ENCODE peak calls at places on chromosome 22, in seven cellular contexts. Y is vagina, N is sigmoid colon, F is HL-60, C is spleen, G is GM23338, Z is ovary. I is an unnamed sample.

GRCh38 chr22:18065256-18065655 is 12.5 kb upstream of the PEX26 start:
- DNase-seq in Y (no peak), N (no peak), F (no peak), C (peak; percentile 77), G (peak; percentile 43), Z (no peak), I (no peak)

GRCh38 chr22:29072193-29072978 is 449 bp upstream of the KREMEN1 start:
- DNase-seq in Y (no peak), N (peak; percentile 90), F (peak; percentile 54), C (peak; percentile 95), G (peak; percentile 98), Z (peak; percentile 92), I (peak; percentile 73)

GRCh38 chr22:35894937-35895708 is 133.5 kb downstream of the RBFOX2 start:
- DNase-seq in Y (no peak), N (peak; percentile 85), F (no peak), C (no peak), G (no peak), Z (no peak), I (no peak)

GRCh38 chr22:24037851-24038765 is 27.0 kb downstream of the CABIN1 start:
- DNase-seq in Y (peak; percentile 18), N (no peak), F (no peak), C (no peak), G (no peak), Z (no peak), I (peak; percentile 23)

GRCh38 chr22:36175892-36176291 is 15.3 kb upstream of the APOL3 start:
- DNase-seq in Y (no peak), N (no peak), F (no peak), C (no peak), G (peak; percentile 32), Z (no peak), I (no peak)

GRCh38 chr22:33923660-33924246 is 3.5 kb upstream of the LARGE1 start:
- DNase-seq in Y (no peak), N (peak; percentile 75), F (peak; percentile 54), C (no peak), G (peak; percentile 98), Z (peak; percentile 37), I (no peak)

GRCh38 chr22:19641254-19641982 is 72.9 kb upstream of the SEPTIN5 start:
- DNase-seq in Y (no peak), N (no peak), F (no peak), C (no peak), G (peak; percentile 91), Z (no peak), I (no peak)

GRCh38 chr22:40829131-40829530 is 10.0 kb upstream of the SLC25A17 start:
- DNase-seq in Y (no peak), N (no peak), F (no peak), C (no peak), G (no peak), Z (no peak), I (no peak)

GRCh38 chr22:32562396-32562795 is 87.8 kb downstream of the FBXO7 start:
- DNase-seq in Y (no peak), N (peak; percentile 62), F (no peak), C (no peak), G (no peak), Z (no peak), I (no peak)

GRCh38 chr22:27783436-27784098 is 18.0 kb downstream of the MN1 start:
- DNase-seq in Y (no peak), N (no peak), F (no peak), C (no peak), G (no peak), Z (no peak), I (no peak)

GRCh38 chr22:33163815-33164214 is 105.6 kb upstream of the SYN3 start:
- DNase-seq in Y (no peak), N (no peak), F (no peak), C (no peak), G (no peak), Z (no peak), I (no peak)

GRCh38 chr22:22536916-22537315 is 16.8 kb upstream of the ZNF280A start:
- DNase-seq in Y (no peak), N (no peak), F (no peak), C (no peak), G (no peak), Z (no peak), I (no peak)

GRCh38 chr22:26581769-26582168 is 8.2 kb downstream of the TPST2 start:
- DNase-seq in Y (no peak), N (no peak), F (no peak), C (peak; percentile 17), G (no peak), Z (no peak), I (no peak)

GRCh38 chr22:20724676-20725454 is 49.0 kb upstream of the SERPIND1 start:
- DNase-seq in Y (no peak), N (no peak), F (no peak), C (peak; percentile 23), G (no peak), Z (no peak), I (no peak)

GRCh38 chr22:37374571-37374970 is 52.7 kb downstream of the ELFN2 start:
- DNase-seq in Y (no peak), N (no peak), F (no peak), C (no peak), G (no peak), Z (no peak), I (no peak)
- H3K27me3 ChIP-seq in Y (no peaks in the 10 kb centered on the region), N (peaks cover 71% of the 10 kb centered on the region), F (peaks cover 22% of the 10 kb centered on the region), C (peaks cover 48% of the 10 kb centered on the region), G (no peaks in the 10 kb centered on the region), Z (no peaks in the 10 kb centered on the region), I (peaks cover 3% of the 10 kb centered on the region)

DNA sequence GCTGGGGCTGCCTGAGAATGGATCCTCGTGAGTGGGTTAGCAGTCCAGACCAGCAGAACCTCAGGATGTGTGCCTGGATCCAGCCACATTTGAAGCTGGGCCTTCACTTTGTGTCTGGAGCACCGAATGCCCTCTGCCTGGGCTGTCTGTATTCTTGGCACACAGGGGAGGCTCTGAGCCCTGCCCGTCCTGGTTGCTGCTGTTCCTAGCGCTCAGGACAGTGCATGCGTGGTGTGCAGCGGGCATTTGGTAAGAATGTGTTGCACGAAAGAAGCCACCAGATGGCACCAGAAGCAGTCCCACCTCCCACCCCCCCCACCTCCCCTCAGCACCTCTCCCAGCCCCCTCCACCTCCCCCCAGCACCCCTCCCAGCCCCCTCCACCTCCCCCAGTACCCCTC is 4.1 kb upstream of the MAPK11 start:
- DNase-seq in Y (no peak), N (no peak), F (peak; percentile 66), C (no peak), G (peak; percentile 60), Z (no peak), I (peak; percentile 28)
- TF ChIP-seq CTCF in Y (no peak), N (no peak), F (peak; percentile 8), C (peak; percentile 36), G (peak; percentile 45), Z (no peak), I (peak; percentile 38)

GRCh38 chr22:37508431-37508963 is 10.7 kb downstream of the CARD10 start:
- DNase-seq in Y (no peak), N (no peak), F (no peak), C (no peak), G (no peak), Z (peak; percentile 26), I (no peak)
- H3K27me3 ChIP-seq in Y (no peaks in the 10 kb centered on the region), N (peaks cover 12% of the 10 kb centered on the region), F (no peaks in the 10 kb centered on the region), C (no peaks in the 10 kb centered on the region), G (no peaks in the 10 kb centered on the region), Z (no peaks in the 10 kb centered on the region), I (no peaks in the 10 kb centered on the region)

DNA sequence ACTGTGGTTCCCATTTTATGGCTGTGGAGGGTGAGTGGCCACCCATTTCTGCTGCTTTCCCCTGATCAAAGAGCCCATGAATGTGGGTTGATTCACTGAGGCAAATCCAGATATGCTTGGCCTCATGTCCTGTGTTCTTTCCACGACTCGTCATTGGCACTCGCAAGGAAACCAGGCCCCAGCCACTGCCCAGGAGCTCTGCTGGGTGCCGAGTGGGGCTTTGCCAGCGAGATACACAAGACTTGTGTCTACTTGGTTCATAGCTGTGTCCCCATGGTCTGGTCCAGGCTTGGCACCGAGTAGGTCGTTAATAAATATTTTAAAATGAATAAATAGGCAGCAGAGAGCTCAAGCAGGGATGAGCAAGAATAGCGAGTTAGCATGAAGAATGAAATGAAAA is 1291.5 kb downstream of the TBC1D22A start:
- DNase-seq in Y (peak; percentile 37), N (no peak), F (no peak), C (no peak), G (no peak), Z (no peak), I (no peak)
- TF ChIP-seq CTCF in Y (no peak), N (no peak), F (no peak), C (no peak), G (no peak), Z (no peak), I (no peak)

GRCh38 chr22:39130152-39130704 is 22.3 kb downstream of the CBX7 start:
- DNase-seq in Y (no peak), N (peak; percentile 45), F (no peak), C (no peak), G (no peak), Z (no peak), I (no peak)

GRCh38 chr22:39128508-39128907 is 24.0 kb downstream of the CBX7 start:
- DNase-seq in Y (no peak), N (peak; percentile 61), F (no peak), C (peak; percentile 56), G (no peak), Z (no peak), I (no peak)

GRCh38 chr22:39129746-39130145 is 22.7 kb downstream of the CBX7 start:
- DNase-seq in Y (no peak), N (peak; percentile 57), F (no peak), C (no peak), G (no peak), Z (no peak), I (no peak)

GRCh38 chr22:39130892-39131855 is 21.3 kb downstream of the CBX7 start:
- DNase-seq in Y (no peak), N (peak; percentile 65), F (no peak), C (peak; percentile 72), G (peak; percentile 47), Z (peak; percentile 29), I (no peak)

GRCh38 chr22:39129081-39129480 is 23.4 kb downstream of the CBX7 start:
- DNase-seq in Y (no peak), N (no peak), F (no peak), C (no peak), G (no peak), Z (no peak), I (no peak)
- H3K27me3 ChIP-seq in Y (no peaks in the 10 kb centered on the region), N (no peaks in the 10 kb centered on the region), F (no peaks in the 10 kb centered on the region), C (no peaks in the 10 kb centered on the region), G (no peaks in the 10 kb centered on the region), Z (no peaks in the 10 kb centered on the region), I (no peaks in the 10 kb centered on the region)

DNA sequence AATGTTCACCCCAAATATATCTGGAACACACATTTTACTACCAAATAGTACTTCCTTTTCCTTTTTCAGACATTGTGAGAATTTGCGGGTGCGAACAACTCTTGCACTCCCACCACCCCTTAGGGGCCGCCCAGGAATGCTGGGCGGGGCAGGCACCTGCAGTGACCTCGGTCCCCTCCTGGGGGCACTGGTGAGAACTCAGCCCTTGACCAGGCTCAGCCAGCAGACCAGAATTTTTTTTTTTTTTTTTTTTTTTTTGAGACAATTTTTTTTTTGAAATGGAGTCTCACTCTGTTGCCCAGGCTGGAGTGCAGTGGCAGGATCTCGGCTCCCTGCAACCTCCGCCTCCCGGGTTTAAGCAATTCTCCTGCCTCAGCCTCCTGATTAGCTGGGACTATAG is 75.8 kb downstream of the ARHGAP8 start:
- DNase-seq in Y (no peak), N (no peak), F (no peak), C (no peak), G (peak; percentile 66), Z (no peak), I (no peak)
- TF ChIP-seq CTCF in Y (no peak), N (no peak), F (no peak), C (peak; percentile 23), G (peak; percentile 57), Z (no peak), I (no peak)